ENCODE peak calls at places on chromosomes 3 and 15, in nine cellular contexts. I, R, X, D, J, L, G, B and V are unnamed samples.

GRCh38 chr3:126126811-126127431 is 43.0 kb upstream of the SLC41A3 start:
- DNase-seq in I (peak), R (peak), X (no peak), D (no peak), J (no peak), L (no peak), G (no peak), B (no peak), V (no peak)

GRCh38 chr3:8052599-8053185 is 448.9 kb upstream of the LMCD1 start:
- DNase-seq in I (peak), R (no peak), X (no peak), D (no peak), J (no peak), L (peak), G (no peak), B (peak), V (peak)

GRCh38 chr3:107833722-107834416 is 257.0 kb downstream of the CD47 start:
- DNase-seq in I (no peak), R (no peak), X (no peak), D (no peak), J (no peak), L (no peak), G (no peak), B (no peak), V (no peak)

GRCh38 chr3:108985844-108986243 is 32.2 kb upstream of the GUCA1C start:
- DNase-seq in I (no peak), R (no peak), X (no peak), D (no peak), J (no peak), L (no peak), G (no peak), B (no peak), V (no peak)

GRCh38 chr3:175851541-175851940 is 992.4 kb downstream of the NAALADL2 start:
- DNase-seq in I (no peak), R (no peak), X (no peak), D (no peak), J (no peak), L (no peak), G (no peak), B (no peak), V (no peak)

GRCh38 chr3:178446054-178446453 is 90.2 kb upstream of the KCNMB2 start:
- DNase-seq in I (no peak), R (no peak), X (no peak), D (no peak), J (no peak), L (no peak), G (no peak), B (no peak), V (no peak)

GRCh38 chr15:40995656-40996055 is 42.4 kb downstream of the CHAC1 start:
- DNase-seq in I (no peak), R (no peak), X (no peak), D (no peak), J (no peak), L (no peak), G (no peak), B (no peak), V (no peak)

GRCh38 chr3:181739628-181740027 is 27.9 kb downstream of the SOX2 start:
- DNase-seq in I (no peak), R (no peak), X (no peak), D (no peak), J (no peak), L (no peak), G (no peak), B (peak), V (no peak)

GRCh38 chr15:84684092-84684491 is 26.1 kb upstream of the NMB start:
- DNase-seq in I (no peak), R (no peak), X (no peak), D (no peak), J (no peak), L (peak), G (no peak), B (peak), V (peak)

GRCh38 chr3:195558602-195559001 is 15.5 kb upstream of the PPP1R2 start:
- DNase-seq in I (no peak), R (peak), X (no peak), D (peak), J (no peak), L (no peak), G (peak), B (no peak), V (peak)

GRCh38 chr3:143895805-143896204 is 47.5 kb upstream of the SLC9A9 start:
- DNase-seq in I (no peak), R (no peak), X (no peak), D (no peak), J (no peak), L (no peak), G (peak), B (peak), V (peak)

DNA sequence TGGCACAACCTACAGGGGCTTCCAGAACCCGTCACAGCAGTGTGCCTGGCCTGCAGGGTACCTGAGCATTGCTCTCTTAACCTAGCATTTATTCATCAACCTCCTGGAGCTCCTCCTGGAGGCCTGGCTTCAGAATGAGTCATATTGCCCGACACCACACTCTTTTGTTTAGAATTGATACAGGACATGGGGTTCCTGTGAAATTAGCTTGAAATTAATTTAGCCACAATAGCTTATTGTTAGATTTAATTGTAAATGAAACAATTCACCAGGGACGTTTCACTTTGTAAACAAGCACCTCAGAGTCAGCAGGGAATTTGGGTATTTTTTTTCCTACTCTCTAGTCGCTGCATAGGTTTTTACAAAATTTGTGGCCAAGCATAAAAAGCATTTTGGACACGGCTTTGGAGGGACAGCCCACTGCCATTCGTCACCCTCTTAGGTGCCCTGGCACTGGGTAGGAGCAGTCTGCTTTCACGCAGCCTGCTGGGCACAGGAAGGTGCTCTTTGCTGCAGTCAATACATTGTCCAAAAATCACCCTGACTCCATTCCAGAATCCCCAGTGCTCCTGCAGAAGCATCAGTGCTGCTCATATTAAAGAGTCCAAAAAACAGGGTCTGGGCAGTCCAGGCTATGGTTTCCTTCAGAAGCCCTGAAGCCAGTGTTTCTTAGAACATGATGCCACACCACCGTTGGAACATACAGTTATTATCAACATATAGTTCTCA is 60.8 kb upstream of the MEF2A start:
- DNase-seq in I (no peak), R (no peak), X (no peak), D (no peak), J (peak), L (peak), G (peak), B (peak), V (peak)
- TF ChIP-seq CTCF in I (peak), R (no peak), X (no peak), D (peak), J (no peak), L (no peak), G (peak), B (peak), V (no peak)

DNA sequence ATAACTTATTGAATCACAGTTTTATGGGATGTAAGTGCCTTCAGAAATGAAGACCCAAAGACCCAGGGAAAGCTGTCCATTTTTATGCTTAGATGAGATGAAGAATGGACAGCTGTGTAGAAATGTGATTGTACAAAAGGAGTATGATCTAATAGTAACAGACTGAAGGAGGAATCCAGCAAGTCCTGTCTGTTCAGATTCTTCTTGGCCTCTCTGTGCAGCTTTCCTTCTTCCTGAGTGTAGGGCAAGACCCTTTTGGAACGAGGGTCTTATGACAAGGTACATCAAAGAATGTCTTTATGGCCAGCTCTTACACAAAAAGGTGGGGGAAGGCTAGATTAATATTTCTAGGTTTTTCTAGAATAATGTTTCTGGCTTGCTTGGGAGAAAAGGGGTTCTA is 1.4 kb upstream of the KIF23 start:
- DNase-seq in I (no peak), R (no peak), X (no peak), D (no peak), J (no peak), L (no peak), G (no peak), B (no peak), V (no peak)
- H3K4me3 ChIP-seq in I (no peak), R (no peak), X (no peak), D (no peak), J (no peak), L (no peak), G (no peak), B (no peak), V (no peak)

DNA sequence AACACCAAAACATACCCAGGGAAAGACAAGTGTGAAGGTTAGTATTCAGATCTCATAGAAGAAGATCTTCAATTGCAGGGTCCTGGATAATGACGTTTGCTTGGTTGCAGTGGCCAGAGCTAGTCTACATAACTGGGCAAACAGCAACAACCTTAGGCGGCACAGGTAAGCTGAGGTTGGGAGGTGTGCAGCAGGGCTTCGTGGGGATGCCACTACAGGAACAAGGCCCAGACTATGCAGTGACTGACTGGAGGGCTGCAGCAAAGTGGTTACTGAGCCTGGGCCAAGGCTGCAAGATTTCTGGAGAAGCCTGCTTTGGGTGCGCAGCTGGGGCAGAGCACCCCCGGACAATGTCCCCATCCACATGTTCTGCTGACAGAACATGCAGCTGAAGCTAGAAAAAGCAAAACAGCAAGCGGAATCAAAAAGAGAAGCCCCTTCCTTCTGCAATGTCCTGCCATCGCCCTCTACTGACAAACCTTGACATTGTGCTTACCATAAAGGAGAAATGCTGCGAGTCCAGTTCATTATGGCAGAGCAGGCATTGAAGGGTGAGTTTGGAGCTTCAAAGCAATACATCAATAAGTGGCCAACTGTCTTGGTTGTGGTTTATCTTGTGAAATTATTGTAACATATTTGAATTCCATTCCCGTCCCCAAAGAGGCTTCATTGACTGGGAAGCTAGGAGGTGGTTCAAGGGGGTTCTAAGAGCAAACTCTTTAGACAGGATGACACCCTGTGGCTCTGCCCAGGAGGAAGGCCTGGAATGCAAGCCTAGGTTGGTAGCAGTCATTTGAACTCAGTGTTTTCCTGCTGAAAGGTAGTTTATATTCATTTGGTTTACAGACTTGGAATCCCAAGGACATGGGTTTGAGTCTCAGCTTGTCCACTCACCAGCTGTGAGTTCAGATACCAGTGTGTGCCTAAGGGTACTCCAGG is 217.0 kb downstream of the PDCD6IP start:
- DNase-seq in I (no peak), R (no peak), X (no peak), D (peak), J (no peak), L (no peak), G (no peak), B (peak), V (peak)
- TF ChIP-seq CTCF in I (no peak), R (no peak), X (peak), D (peak), J (no peak), L (peak), G (no peak), B (peak), V (peak)

GRCh38 chr3:129597087-129597791 is 9.2 kb downstream of the PLXND1 start:
- DNase-seq in I (peak), R (no peak), X (no peak), D (no peak), J (no peak), L (peak), G (peak), B (peak), V (peak)
- H3K4me3 ChIP-seq in I (no peak), R (peak), X (no peak), D (no peak), J (no peak), L (no peak), G (peak), B (no peak), V (peak)

GRCh38 chr3:139520028-139520737 is 19.4 kb downstream of the RBP1 start:
- DNase-seq in I (no peak), R (no peak), X (peak), D (peak), J (no peak), L (no peak), G (no peak), B (peak), V (peak)
- TF ChIP-seq CTCF in I (peak), R (no peak), X (no peak), D (peak), J (no peak), L (peak), G (peak), B (peak), V (peak)